ENCODE peak calls at places on chromosomes 4 and X, in six cellular contexts. Z is NCI-H1417 treated with DMSO at 0.1 percent for 48 hours, N is neural crest cell, Q is RCC 7860, J is NCI-H1092 treated with DMSO at 0.1 percent for 48 hours, S is HCT116. M is an unnamed sample.

GRCh38 chr4:99711657-99712056 is 54.0 kb upstream of the C4orf54 start:
- DNase-seq in Z (no peak), N (no peak), Q (no peak), J (no peak), S (no peak), M (no peak)

GRCh38 chr4:74934016-74934821 is 1.3 kb downstream of the PARM1 start:
- DNase-seq in Z (no peak), N (peak; percentile 18), Q (no peak), J (no peak), S (no peak), M (no peak)

GRCh38 chr4:107825072-107825789 is 499 bp downstream of the SGMS2 start:
- DNase-seq in Z (no peak), N (peak; percentile 30), Q (peak; percentile 37), J (peak; percentile 44), S (no peak), M (peak; percentile 48)

GRCh38 chr4:108106186-108106585 is 62.5 kb downstream of the LEF1 start:
- DNase-seq in Z (no peak), N (no peak), Q (no peak), J (no peak), S (no peak), M (no peak)

GRCh38 chrX:30713061-30713525 is 59.9 kb downstream of the GK start:
- DNase-seq in Z (no peak), N (peak; percentile 60), Q (no peak), J (peak; percentile 39), S (peak; percentile 21), M (peak; percentile 75)

GRCh38 chr4:3254302-3255131 is 5.6 kb downstream of the MSANTD1 start:
- DNase-seq in Z (no peak), N (no peak), Q (no peak), J (no peak), S (no peak), M (no peak)

GRCh38 chr4:126202226-126202625 is 887.5 kb downstream of the FAT4 start:
- DNase-seq in Z (no peak), N (no peak), Q (no peak), J (no peak), S (no peak), M (peak; percentile 3)

GRCh38 chr4:104976258-104976657 is 170.4 kb upstream of the TET2 start:
- DNase-seq in Z (no peak), N (no peak), Q (no peak), J (no peak), S (no peak), M (peak; percentile 43)

GRCh38 chrX:39149761-39150160 is 348.5 kb downstream of the MID1IP1 start:
- DNase-seq in Z (no peak), N (peak; percentile 61), Q (no peak), J (peak; percentile 85), S (no peak), M (peak; percentile 85)

GRCh38 chr4:73172166-73172565 is 86.4 kb downstream of the ANKRD17 start:
- DNase-seq in Z (no peak), N (no peak), Q (no peak), J (no peak), S (no peak), M (no peak)

GRCh38 chrX:1536712-1537030 is 314 bp downstream of the P2RY8 start:
- DNase-seq in Z (no peak), N (no peak), Q (no peak), J (no peak), S (no peak), M (no peak)

GRCh38 chr4:2742081-2742822 is 13.9 kb downstream of the TNIP2 start:
- DNase-seq in Z (no peak), N (no peak), Q (no peak), J (no peak), S (no peak), M (no peak)

GRCh38 chrX:46400530-46400929 is 144.7 kb downstream of the ZNF674 start:
- DNase-seq in Z (no peak), N (no peak), Q (no peak), J (no peak), S (no peak), M (no peak)

GRCh38 chr4:182724414-182724813 is 192.8 kb downstream of the DCTD start:
- DNase-seq in Z (no peak), N (no peak), Q (no peak), J (no peak), S (no peak), M (no peak)

M was measured in KBM-7.